ENCODE peak calls at places on chromosomes 3 and 15, in seven cellular contexts. Q is T-helper 9 cell, A is SJSA1, X is B cell, T is activated T-cell treated with anti-CD3 and anti-CD28 coated beads for 1 hour, D is NCI-H1417, I is NCI-H1048. R is an unnamed sample.

GRCh38 chr3:151431940-151432339 is 28.9 kb downstream of the IGSF10 start:
- DNase-seq in Q (no peak), A (peak), X (no peak), T (no peak), D (no peak), I (no peak), R (no peak)

GRCh38 chr3:119305271-119305670 is 11.1 kb downstream of the ARHGAP31 start:
- DNase-seq in Q (no peak), A (peak), X (no peak), T (no peak), D (no peak), I (no peak), R (no peak)

GRCh38 chr3:17466028-17466427 is 276.4 kb downstream of the TBC1D5 start:
- DNase-seq in Q (no peak), A (no peak), X (no peak), T (no peak), D (no peak), I (no peak), R (no peak)

GRCh38 chr3:191531434-191531833 is 70.5 kb downstream of the PYDC2 start:
- DNase-seq in Q (no peak), A (no peak), X (no peak), T (no peak), D (no peak), I (no peak), R (no peak)

GRCh38 chr15:38928431-38928830 is 363.8 kb upstream of the RASGRP1 start:
- DNase-seq in Q (no peak), A (no peak), X (no peak), T (no peak), D (no peak), I (no peak), R (no peak)

GRCh38 chr15:70291696-70292510 is 194.2 kb upstream of the TLE3 start:
- DNase-seq in Q (no peak), A (no peak), X (no peak), T (no peak), D (no peak), I (no peak), R (no peak)

GRCh38 chr3:7978104-7978457 is 523.5 kb upstream of the LMCD1 start:
- DNase-seq in Q (no peak), A (no peak), X (no peak), T (no peak), D (no peak), I (no peak), R (peak)

GRCh38 chr3:187014417-187014864 is 84.1 kb downstream of the ST6GAL1 start:
- DNase-seq in Q (no peak), A (no peak), X (no peak), T (no peak), D (no peak), I (no peak), R (no peak)

GRCh38 chr3:12157026-12157425 is 1.7 kb downstream of the TIMP4 start:
- DNase-seq in Q (no peak), A (no peak), X (no peak), T (no peak), D (no peak), I (no peak), R (no peak)

GRCh38 chr3:42652611-42653302 is 740 bp upstream of the ZBTB47 start:
- DNase-seq in Q (no peak), A (peak), X (no peak), T (no peak), D (no peak), I (no peak), R (no peak)

GRCh38 chr15:37100109-37100873 is at the start of gene MEIS2:
- DNase-seq in Q (no peak), A (peak), X (peak), T (no peak), D (peak), I (no peak), R (peak)

GRCh38 chr15:70512772-70513362 is 250.5 kb downstream of the UACA start:
- DNase-seq in Q (peak), A (peak), X (peak), T (peak), D (no peak), I (no peak), R (no peak)

GRCh38 chr3:50256978-50257890 is 11.7 kb upstream of the SEMA3B start:
- DNase-seq in Q (no peak), A (no peak), X (peak), T (no peak), D (no peak), I (no peak), R (peak)

GRCh38 chr3:117820900-117821299 is 1111.3 kb downstream of the TUSC7 start:
- DNase-seq in Q (no peak), A (no peak), X (no peak), T (no peak), D (no peak), I (no peak), R (no peak)

GRCh38 chr3:69784854-69785523 is 45.7 kb downstream of the MITF start:
- DNase-seq in Q (no peak), A (peak), X (no peak), T (no peak), D (no peak), I (no peak), R (no peak)

GRCh38 chr3:53361849-53362248 is 14.5 kb upstream of the DCP1A start:
- DNase-seq in Q (no peak), A (no peak), X (no peak), T (no peak), D (no peak), I (no peak), R (no peak)

GRCh38 chr3:150410311-150411105 is 2.4 kb downstream of the TSC22D2 start:
- DNase-seq in Q (peak), A (peak), X (peak), T (peak), D (peak), I (no peak), R (peak)

GRCh38 chr15:50247819-50248650 is 17.5 kb downstream of the HDC start:
- DNase-seq in Q (peak), A (peak), X (peak), T (peak), D (no peak), I (no peak), R (no peak)

GRCh38 chr15:68487087-68487843 is 55.3 kb upstream of the ITGA11 start:
- DNase-seq in Q (no peak), A (no peak), X (no peak), T (no peak), D (no peak), I (no peak), R (no peak)

GRCh38 chr15:83327041-83327440 is 42.6 kb upstream of the BNC1 start:
- DNase-seq in Q (no peak), A (no peak), X (no peak), T (no peak), D (no peak), I (no peak), R (no peak)

GRCh38 chr3:160444411-160444810 is 5.2 kb downstream of the TRIM59 start:
- DNase-seq in Q (no peak), A (no peak), X (no peak), T (no peak), D (no peak), I (no peak), R (no peak)

GRCh38 chr3:186930143-186930638 is at the start of gene ST6GAL1:
- DNase-seq in Q (peak), A (peak), X (peak), T (peak), D (peak), I (no peak), R (peak)

GRCh38 chr3:65831733-65832425 is 206.8 kb downstream of the MAGI1 start:
- DNase-seq in Q (no peak), A (no peak), X (no peak), T (no peak), D (no peak), I (no peak), R (no peak)

GRCh38 chr3:187025656-187026320 is 95.5 kb downstream of the ST6GAL1 start:
- DNase-seq in Q (no peak), A (no peak), X (peak), T (no peak), D (no peak), I (no peak), R (peak)

GRCh38 chr15:78716651-78717050 is 75.6 kb upstream of the CHRNB4 start:
- DNase-seq in Q (no peak), A (no peak), X (no peak), T (no peak), D (no peak), I (no peak), R (no peak)

GRCh38 chr3:47523310-47524073 is 10.0 kb upstream of the ELP6 start:
- DNase-seq in Q (no peak), A (no peak), X (no peak), T (no peak), D (no peak), I (no peak), R (no peak)

GRCh38 chr3:194740859-194741486 is 55.3 kb downstream of the FAM43A start:
- DNase-seq in Q (no peak), A (peak), X (no peak), T (no peak), D (peak), I (no peak), R (no peak)

GRCh38 chr3:141242722-141243092 is 11.1 kb downstream of the PXYLP1 start:
- DNase-seq in Q (no peak), A (no peak), X (no peak), T (no peak), D (no peak), I (no peak), R (no peak)

GRCh38 chr3:84175449-84175848 is 783.3 kb upstream of the CADM2 start:
- DNase-seq in Q (no peak), A (no peak), X (no peak), T (no peak), D (no peak), I (no peak), R (no peak)

R was measured in retina.